ENCODE peak calls at places on chromosomes 7 and 10, in eight cellular contexts. R, M, D, A, F, T, J and S are unnamed samples.

GRCh38 chr7:1920266-1920681 is 250.2 kb downstream of the ELFN1 start:
- DNase-seq in M (no peak), R (no peak), J (peak; percentile 52), T (peak; percentile 51), A (no peak), D (no peak), F (no peak), S (no peak)

GRCh38 chr10:14456218-14456869 is 125.6 kb upstream of the FRMD4A start:
- DNase-seq in R (no peak), J (no peak), M (no peak), A (no peak), F (no peak), T (no peak), D (no peak), S (no peak)

GRCh38 chr10:58175990-58176910 is 91.4 kb downstream of the IPMK start:
- DNase-seq in T (no peak), R (no peak), A (no peak), M (peak; percentile 8), F (no peak), D (no peak), J (no peak), S (peak; percentile 73)

GRCh38 chr7:33946094-33946699 is 40.9 kb downstream of the BMPER start:
- DNase-seq in J (no peak), R (no peak), D (no peak), T (no peak), A (no peak), F (no peak), M (no peak), S (no peak)

GRCh38 chr7:130216025-130216424 is 8.4 kb downstream of the SSMEM1 start:
- DNase-seq in M (no peak), A (no peak), T (no peak), F (no peak), J (no peak), D (no peak), R (no peak), S (no peak)

GRCh38 chr7:1925349-1925748 is 255.3 kb downstream of the ELFN1 start:
- DNase-seq in T (no peak), J (no peak), D (no peak), A (no peak), F (no peak), M (no peak), R (no peak), S (no peak)

GRCh38 chr10:63765126-63765525 is 243.9 kb downstream of the REEP3 start:
- DNase-seq in F (no peak), J (no peak), R (no peak), M (peak; percentile 47), A (no peak), D (no peak), T (no peak), S (no peak)

GRCh38 chr7:145269418-145270161 is 433.7 kb upstream of the TPK1 start:
- DNase-seq in T (no peak), F (no peak), A (no peak), D (no peak), J (no peak), R (no peak), M (no peak), S (no peak)

GRCh38 chr7:80093349-80093748 is 41.3 kb upstream of the GNAI1 start:
- DNase-seq in T (no peak), D (no peak), M (no peak), J (no peak), F (no peak), A (no peak), R (no peak), S (no peak)

GRCh38 chr7:13581097-13581496 is 408.4 kb downstream of the ETV1 start:
- DNase-seq in F (no peak), J (no peak), A (no peak), M (no peak), D (no peak), T (no peak), R (no peak), S (no peak)

GRCh38 chr10:73517166-73517888 is 21.5 kb upstream of the PPP3CB start:
- DNase-seq in R (no peak), D (no peak), J (no peak), T (no peak), A (no peak), F (no peak), M (no peak), S (no peak)

GRCh38 chr7:98899816-98900215 is 21.5 kb downstream of the TRRAP start:
- DNase-seq in F (no peak), A (no peak), J (no peak), R (no peak), D (no peak), T (no peak), M (no peak), S (no peak)

GRCh38 chr10:78179886-78180285 is 146.2 kb downstream of the RPS24 start:
- DNase-seq in T (no peak), A (no peak), F (no peak), D (no peak), J (no peak), R (no peak), M (no peak), S (no peak)

GRCh38 chr7:41272664-41273063 is 430.2 kb downstream of the INHBA start:
- DNase-seq in R (no peak), J (no peak), D (no peak), T (no peak), A (no peak), F (no peak), M (no peak), S (no peak)

GRCh38 chr7:43784030-43785001 is 25.8 kb downstream of the BLVRA start:
- DNase-seq in T (peak; percentile 40), M (no peak), D (no peak), F (no peak), A (peak; percentile 19), R (no peak), J (no peak), S (no peak)

GRCh38 chr7:55060690-55061414 is 42.0 kb downstream of the EGFR start:
- DNase-seq in D (no peak), M (peak; percentile 80), A (no peak), J (no peak), F (no peak), R (no peak), T (no peak), S (peak; percentile 95)

GRCh38 chr7:86955895-86956503 is 103.5 kb downstream of the ELAPOR2 start:
- DNase-seq in J (no peak), A (no peak), R (no peak), F (no peak), M (no peak), D (no peak), T (no peak), S (no peak)

GRCh38 chr7:102232686-102233286 is 53.9 kb upstream of the SH2B2 start:
- DNase-seq in T (no peak), R (no peak), D (no peak), J (no peak), F (no peak), M (no peak), A (no peak), S (no peak)

GRCh38 chr7:67359900-67360299 is 363.3 kb downstream of the TYW1 start:
- DNase-seq in R (no peak), J (no peak), A (no peak), D (no peak), M (no peak), F (no peak), T (no peak), S (no peak)

GRCh38 chr7:154698726-154699291 is 304.1 kb downstream of the PAXIP1 start:
- DNase-seq in A (no peak), T (no peak), R (no peak), J (no peak), D (no peak), F (peak; percentile 40), M (no peak), S (no peak)

GRCh38 chr10:30116254-30116573 is 56.8 kb upstream of the JCAD start:
- DNase-seq in D (no peak), T (no peak), J (no peak), M (no peak), R (no peak), A (no peak), F (no peak), S (no peak)

GRCh38 chr10:97411411-97411810 is 10.3 kb upstream of the RRP12 start:
- DNase-seq in D (no peak), T (no peak), R (no peak), F (no peak), M (no peak), J (no peak), A (no peak), S (peak; percentile 31)

GRCh38 chr7:150901160-150902035 is 49.1 kb downstream of the AOC1 start:
- DNase-seq in A (no peak), F (peak; percentile 68), J (no peak), D (peak; percentile 63), M (no peak), R (no peak), T (no peak), S (no peak)

GRCh38 chr10:104548090-104548489 is 93.0 kb upstream of the SORCS3 start:
- DNase-seq in T (no peak), R (no peak), M (peak; percentile 13), F (no peak), D (no peak), A (no peak), J (no peak), S (peak; percentile 22)

GRCh38 chr10:14533295-14533694 is 202.6 kb upstream of the FRMD4A start:
- DNase-seq in D (no peak), A (no peak), F (no peak), T (no peak), R (no peak), J (no peak), M (no peak), S (no peak)

GRCh38 chr10:82288461-82288881 is 413.5 kb downstream of the NRG3 start:
- DNase-seq in M (peak; percentile 32), D (no peak), F (no peak), R (no peak), T (no peak), A (no peak), J (no peak), S (no peak)

GRCh38 chr7:132118641-132119040 is 457.6 kb downstream of the PLXNA4 start:
- DNase-seq in F (no peak), R (no peak), D (no peak), T (no peak), M (no peak), A (no peak), J (no peak), S (no peak)